ENCODE peak calls at places on chromosomes 1 and 21, in seven cellular contexts. Y is fibroblast of the aortic adventitia, B is type B pancreatic cell, E is neural progenitor cell, H is IMR-90, W is sigmoid colon, A is prostate gland. T is an unnamed sample.

GRCh38 chr1:113246929-113247328 is 143.4 kb upstream of the MAGI3 start:
- DNase-seq in Y (no peak), W (no peak), E (no peak), A (no peak), B (no peak), H (no peak), T (no peak)

GRCh38 chr21:32565856-32566465 is 19.4 kb downstream of the TCP10L start:
- DNase-seq in A (no peak), H (peak; percentile 48), Y (peak; percentile 15), B (no peak), E (no peak), W (no peak), T (no peak)

GRCh38 chr1:19424651-19425570 is 60.4 kb downstream of the CAPZB start:
- DNase-seq in Y (no peak), W (no peak), B (no peak), A (peak; percentile 55), H (no peak), E (no peak), T (peak; percentile 32)

GRCh38 chr1:165162671-165163241 is 193.8 kb downstream of the LMX1A start:
- DNase-seq in H (no peak), W (no peak), E (peak; percentile 15), Y (no peak), B (no peak), A (peak; percentile 81), T (peak; percentile 83)

GRCh38 chr1:157595356-157595755 is 2.5 kb downstream of the FCRL4 start:
- DNase-seq in W (no peak), E (no peak), Y (no peak), H (no peak), B (no peak), A (no peak), T (no peak)

GRCh38 chr1:170680428-170680827 is 16.5 kb downstream of the PRRX1 start:
- DNase-seq in A (no peak), Y (peak; percentile 84), E (no peak), W (peak; percentile 67), B (no peak), H (peak; percentile 97), T (no peak)

GRCh38 chr1:59556802-59557548 is 257.8 kb upstream of the HOOK1 start:
- DNase-seq in A (no peak), W (no peak), B (no peak), H (no peak), E (no peak), Y (no peak), T (no peak)

GRCh38 chr1:185157599-185158469 is 867 bp downstream of the SWT1 start:
- DNase-seq in Y (peak; percentile 17), H (peak; percentile 4), B (no peak), W (no peak), E (peak; percentile 26), A (peak; percentile 20), T (peak; percentile 13)

GRCh38 chr1:63112155-63112914 is 210.0 kb upstream of the FOXD3 start:
- DNase-seq in W (no peak), H (peak; percentile 31), B (no peak), E (peak; percentile 28), Y (peak; percentile 68), A (no peak), T (peak; percentile 48)

GRCh38 chr1:46342084-46342656 is 1.6 kb downstream of the NSUN4 start:
- DNase-seq in A (no peak), B (no peak), W (no peak), Y (peak; percentile 25), H (peak; percentile 55), E (peak; percentile 15), T (peak; percentile 10)

GRCh38 chr21:45624356-45624854 is 19.1 kb upstream of the PCBP3 start:
- DNase-seq in B (no peak), H (no peak), Y (no peak), E (no peak), A (no peak), W (no peak), T (no peak)

GRCh38 chr1:100847481-100847880 is 47.2 kb downstream of the EXTL2 start:
- DNase-seq in E (no peak), H (peak; percentile 67), B (no peak), A (no peak), W (no peak), Y (peak; percentile 69), T (peak; percentile 5)

GRCh38 chr21:14736162-14736561 is 190.0 kb upstream of the SAMSN1 start:
- DNase-seq in W (no peak), E (no peak), A (no peak), H (no peak), B (no peak), Y (no peak), T (no peak)

GRCh38 chr1:164716992-164717703 is 158.2 kb downstream of the PBX1 start:
- DNase-seq in Y (peak; percentile 41), W (no peak), E (no peak), H (peak; percentile 64), A (no peak), B (no peak), T (peak; percentile 75)

GRCh38 chr21:42659416-42660117 is 6.1 kb downstream of the PDE9A start:
- DNase-seq in Y (no peak), A (no peak), H (no peak), W (no peak), E (no peak), B (no peak), T (no peak)

GRCh38 chr1:200262326-200262965 is 147.4 kb downstream of the ZNF281 start:
- DNase-seq in W (no peak), B (no peak), A (no peak), E (no peak), Y (no peak), H (no peak), T (no peak)

GRCh38 chr1:204130989-204131892 is 20.6 kb downstream of the ETNK2 start:
- DNase-seq in H (peak; percentile 89), A (no peak), E (no peak), Y (peak; percentile 92), W (no peak), B (no peak), T (peak; percentile 87)
- TF ChIP-seq CTCF in H (peak; percentile 11), A (no peak), E (no peak), Y (peak; percentile 30), W (no peak), B (no peak), T (peak; percentile 11)

DNA sequence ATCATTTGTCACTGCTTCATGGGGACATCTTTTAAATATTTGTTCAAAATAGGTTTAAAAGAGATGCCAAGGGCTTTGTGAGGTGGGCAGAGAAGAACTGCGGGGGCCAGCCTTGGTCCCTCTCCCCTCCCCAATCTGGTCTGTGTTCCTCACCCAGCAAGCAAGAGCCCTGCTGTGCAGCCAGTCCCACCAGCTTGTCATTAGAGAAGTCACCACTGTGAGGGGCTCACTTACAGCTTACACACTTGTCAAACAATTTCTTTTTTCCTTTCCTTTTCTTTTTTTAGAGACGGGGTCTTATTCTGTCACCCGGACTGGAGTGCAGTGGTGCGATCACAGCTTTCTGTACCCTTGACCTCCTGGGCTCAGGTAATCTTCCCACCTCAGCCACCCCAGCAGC is 10.3 kb upstream of the CDK18 start:
- DNase-seq in Y (no peak), E (no peak), W (no peak), A (no peak), B (no peak), H (no peak), T (no peak)
- TF ChIP-seq CTCF in Y (no peak), E (no peak), W (no peak), A (no peak), B (no peak), H (no peak), T (no peak)

GRCh38 chr1:183165456-183165855 is 20.6 kb upstream of the LAMC2 start:
- DNase-seq in W (no peak), E (no peak), Y (no peak), A (no peak), B (no peak), H (no peak), T (no peak)
- TF ChIP-seq CTCF in W (no peak), E (no peak), Y (no peak), A (no peak), B (no peak), H (no peak), T (no peak)

GRCh38 chr1:199246716-199247115 is 607.9 kb downstream of the PTPRC start:
- DNase-seq in A (no peak), E (no peak), B (no peak), H (no peak), W (no peak), Y (no peak), T (no peak)

GRCh38 chr1:199247891-199248290 is 609.1 kb downstream of the PTPRC start:
- DNase-seq in E (no peak), A (no peak), B (no peak), Y (no peak), W (no peak), H (no peak), T (peak; percentile 69)

GRCh38 chr1:199242162-199242561 is 603.3 kb downstream of the PTPRC start:
- DNase-seq in A (no peak), Y (no peak), E (no peak), B (no peak), W (no peak), H (no peak), T (no peak)

GRCh38 chr1:199242601-199243000 is 603.8 kb downstream of the PTPRC start:
- DNase-seq in E (no peak), B (no peak), W (no peak), A (no peak), H (no peak), Y (no peak), T (no peak)

DNA sequence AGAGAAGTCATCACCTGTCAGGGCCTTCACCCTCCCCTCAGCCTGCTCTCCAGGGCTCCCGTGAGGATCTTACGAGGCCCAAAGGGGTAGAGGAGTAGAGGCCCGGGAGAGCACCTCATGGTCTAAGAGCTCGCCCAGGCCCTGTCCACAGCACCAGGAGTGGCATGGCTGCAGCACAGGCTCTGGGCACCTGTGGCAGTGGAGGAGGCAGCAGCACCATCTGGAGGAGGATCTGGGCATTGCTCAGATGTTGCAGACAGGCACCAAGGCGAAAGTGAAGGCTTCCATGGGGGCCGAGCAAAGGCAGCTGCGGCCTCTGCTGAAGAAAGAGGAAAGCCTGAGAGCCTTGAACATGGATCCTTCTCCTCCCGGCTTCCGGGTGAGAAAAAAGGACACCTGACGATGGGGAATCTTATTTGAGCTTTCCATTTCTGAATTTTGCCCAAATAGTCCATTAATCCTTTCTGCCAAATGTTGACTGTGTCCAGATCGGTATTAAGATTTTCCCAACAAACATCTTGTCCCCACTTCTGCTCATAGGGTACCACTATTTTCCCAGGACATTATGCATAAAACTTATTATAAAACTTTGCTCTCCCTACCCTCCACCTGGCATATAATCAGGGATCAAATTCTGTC is 604.7 kb downstream of the PTPRC start:
- DNase-seq in B (no peak), W (no peak), A (no peak), E (peak; percentile 63), H (peak; percentile 43), Y (peak; percentile 32), T (peak; percentile 64)
- TF ChIP-seq CTCF in B (peak; percentile 66), W (no peak), A (no peak), E (peak; percentile 67), H (peak; percentile 64), Y (peak; percentile 56), T (peak; percentile 81)